ENCODE peak calls at places on chromosome 3, in four cellular contexts. I is T47D, S is HCT116, N is H1. H is an unnamed sample.

GRCh38 chr3:66396888-66397287 is 103.9 kb downstream of the LRIG1 start:
- DNase-seq in I (no peak), S (no peak), N (no peak), H (no peak)

GRCh38 chr3:123156276-123156995 is 45.3 kb upstream of the SEC22A start:
- DNase-seq in I (no peak), S (no peak), N (no peak), H (no peak)

GRCh38 chr3:4765212-4765611 is 214.0 kb upstream of the BHLHE40 start:
- DNase-seq in I (no peak), S (no peak), N (no peak), H (no peak)

GRCh38 chr3:6354653-6355052 is 506.3 kb upstream of the GRM7 start:
- DNase-seq in I (no peak), S (no peak), N (no peak), H (no peak)

GRCh38 chr3:178989821-178990220 is 81.8 kb downstream of the ZMAT3 start:
- DNase-seq in I (no peak), S (no peak), N (no peak), H (no peak)

GRCh38 chr3:25009665-25010064 is 418.4 kb upstream of the RARB start:
- DNase-seq in I (no peak), S (no peak), N (no peak), H (no peak)

GRCh38 chr3:170852307-170852706 is 17.7 kb downstream of the RPL22L1 start:
- DNase-seq in I (no peak), S (no peak), N (no peak), H (no peak)

GRCh38 chr3:172208586-172209332 is 169.4 kb downstream of the FNDC3B start:
- DNase-seq in I (no peak), S (no peak), N (peak; percentile 19), H (no peak)

GRCh38 chr3:189937302-189938255 is 183.1 kb downstream of the P3H2 start:
- DNase-seq in I (peak; percentile 80), S (peak; percentile 99), N (no peak), H (no peak)

GRCh38 chr3:46985588-46985987 is 6.1 kb downstream of the NBEAL2 start:
- DNase-seq in I (no peak), S (no peak), N (no peak), H (no peak)

GRCh38 chr3:125322166-125322565 is 53.0 kb downstream of the ZNF148 start:
- DNase-seq in I (no peak), S (no peak), N (no peak), H (no peak)

GRCh38 chr3:72953325-72953956 is 43.2 kb upstream of the PPP4R2 start:
- DNase-seq in I (no peak), S (no peak), N (no peak), H (no peak)

GRCh38 chr3:65607101-65607500 is 431.6 kb downstream of the MAGI1 start:
- DNase-seq in I (no peak), S (no peak), N (no peak), H (no peak)

GRCh38 chr3:98917608-98918007 is 16.1 kb upstream of the DCBLD2 start:
- DNase-seq in I (no peak), S (no peak), N (no peak), H (no peak)

GRCh38 chr3:133254716-133255115 is 145.1 kb upstream of the BFSP2 start:
- DNase-seq in I (no peak), S (no peak), N (no peak), H (no peak)

GRCh38 chr3:130699765-130700164 is 46.9 kb downstream of the PIK3R4 start:
- DNase-seq in I (peak; percentile 67), S (peak; percentile 10), N (no peak), H (no peak)

GRCh38 chr3:65914740-65915366 is 123.9 kb downstream of the MAGI1 start:
- DNase-seq in I (no peak), S (no peak), N (no peak), H (no peak)

GRCh38 chr3:161372321-161373260 is 1.3 kb upstream of the SPTSSB start:
- DNase-seq in I (peak; percentile 91), S (peak; percentile 18), N (no peak), H (no peak)

GRCh38 chr3:187737401-187738088 is 7.7 kb downstream of the BCL6 start:
- DNase-seq in I (no peak), S (no peak), N (no peak), H (no peak)

GRCh38 chr3:31250116-31250813 is 282.5 kb upstream of the STT3B start:
- DNase-seq in I (no peak), S (no peak), N (no peak), H (no peak)

GRCh38 chr3:31957106-31957505 is 24.0 kb downstream of the OSBPL10 start:
- DNase-seq in I (no peak), S (no peak), N (no peak), H (no peak)

GRCh38 chr3:196914866-196915265 is 27.5 kb downstream of the NCBP2 start:
- DNase-seq in I (no peak), S (no peak), N (no peak), H (no peak)

GRCh38 chr3:182486459-182486858 is 306.8 kb upstream of the ATP11B start:
- DNase-seq in I (no peak), S (no peak), N (no peak), H (no peak)

GRCh38 chr3:11953350-11953749 is 50.8 kb upstream of the SYN2 start:
- DNase-seq in I (no peak), S (no peak), N (no peak), H (no peak)

GRCh38 chr3:125318497-125318847 is 56.7 kb downstream of the ZNF148 start:
- DNase-seq in I (no peak), S (no peak), N (no peak), H (no peak)

GRCh38 chr3:78791745-78792144 is 976.1 kb downstream of the ROBO1 start:
- DNase-seq in I (no peak), S (no peak), N (no peak), H (no peak)

GRCh38 chr3:194130807-194131589 is 5.0 kb upstream of the HES1 start:
- DNase-seq in I (peak; percentile 96), S (no peak), N (no peak), H (peak; percentile 95)

GRCh38 chr3:127760361-127760760 is 62.0 kb downstream of the MGLL start:
- DNase-seq in I (no peak), S (no peak), N (no peak), H (no peak)

GRCh38 chr3:99678023-99678422 is 39.6 kb downstream of the COL8A1 start:
- DNase-seq in I (no peak), S (no peak), N (no peak), H (no peak)

GRCh38 chr3:35045106-35045505 is 594.2 kb upstream of the ARPP21 start:
- DNase-seq in I (no peak), S (no peak), N (no peak), H (no peak)

GRCh38 chr3:124701687-124702086 is 28.6 kb upstream of the UMPS start:
- DNase-seq in I (no peak), S (no peak), N (no peak), H (no peak)

GRCh38 chr3:46553154-46553553 is 12.9 kb downstream of the LRRC2 start:
- DNase-seq in I (no peak), S (no peak), N (no peak), H (no peak)

GRCh38 chr3:68855620-68856019 is 76.7 kb downstream of the TAFA4 start:
- DNase-seq in I (no peak), S (no peak), N (no peak), H (no peak)

GRCh38 chr3:14261229-14261628 is 82.6 kb downstream of the LSM3 start:
- DNase-seq in I (peak; percentile 88), S (peak; percentile 68), N (no peak), H (peak; percentile 16)

GRCh38 chr3:7737263-7737662 is 764.4 kb upstream of the LMCD1 start:
- DNase-seq in I (no peak), S (no peak), N (no peak), H (no peak)

GRCh38 chr3:13044496-13045244 is 28.6 kb downstream of the IQSEC1 start:
- DNase-seq in I (no peak), S (no peak), N (no peak), H (no peak)
- TF ChIP-seq JUND in I (no peak), S (no peak), N (no peak), H (no peak)

GRCh38 chr3:141929341-141929995 is 53.0 kb downstream of the ATP1B3 start:
- DNase-seq in I (no peak), S (no peak), N (no peak), H (no peak)

GRCh38 chr3:141933421-141934300 is 57.2 kb downstream of the ATP1B3 start:
- DNase-seq in I (no peak), S (no peak), N (no peak), H (no peak)

GRCh38 chr3:141930801-141931200 is 54.4 kb downstream of the ATP1B3 start:
- DNase-seq in I (no peak), S (no peak), N (no peak), H (no peak)

GRCh38 chr3:141926929-141927328 is 50.5 kb downstream of the ATP1B3 start:
- DNase-seq in I (no peak), S (no peak), N (no peak), H (no peak)

GRCh38 chr3:141928626-141929270 is 52.3 kb downstream of the ATP1B3 start:
- DNase-seq in I (no peak), S (no peak), N (no peak), H (no peak)
- TF ChIP-seq JUND in I (no peak), S (no peak), N (no peak), H (no peak)

GRCh38 chr3:23991236-23992050 is 46.4 kb downstream of the NR1D2 start:
- DNase-seq in I (no peak), S (no peak), N (no peak), H (no peak)

GRCh38 chr3:23992051-23992628 is 47.1 kb downstream of the NR1D2 start:
- DNase-seq in I (no peak), S (no peak), N (no peak), H (no peak)

GRCh38 chr3:23996058-23996457 is 51.0 kb downstream of the NR1D2 start:
- DNase-seq in I (no peak), S (no peak), N (no peak), H (no peak)

GRCh38 chr3:23993556-23994246 is 48.6 kb downstream of the NR1D2 start:
- DNase-seq in I (no peak), S (no peak), N (no peak), H (no peak)

DNA sequence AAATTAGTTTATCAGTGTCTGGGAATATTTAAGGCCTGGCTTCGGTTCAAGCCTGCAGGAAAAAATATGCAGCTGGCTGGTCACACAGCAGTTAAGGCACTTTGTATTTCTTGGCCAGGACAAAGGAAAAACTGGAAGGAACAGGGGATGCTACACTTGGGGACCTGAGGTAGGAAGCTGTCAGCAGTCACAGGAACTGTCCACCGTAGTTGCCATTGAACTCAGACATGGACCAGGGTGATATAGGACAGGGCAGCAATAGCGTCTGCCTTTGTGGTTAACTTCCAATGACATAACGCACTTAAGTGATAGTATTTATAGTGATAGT is 49.1 kb downstream of the NR1D2 start:
- DNase-seq in I (no peak), S (no peak), N (no peak), H (no peak)
- TF ChIP-seq JUND in I (no peak), S (no peak), N (no peak), H (no peak)

GRCh38 chr3:136293279-136293678 is 43.1 kb downstream of the PCCB start:
- DNase-seq in I (no peak), S (no peak), N (no peak), H (no peak)
- TF ChIP-seq JUND in I (no peak), S (no peak), N (no peak), H (no peak)

GRCh38 chr3:122003596-122003995 is 18.5 kb downstream of the ILDR1 start:
- DNase-seq in I (no peak), S (no peak), N (no peak), H (no peak)
- TF ChIP-seq JUND in I (no peak), S (no peak), N (no peak), H (no peak)

GRCh38 chr3:51718547-51719412 is 11.9 kb downstream of the GRM2 start:
- DNase-seq in I (peak; percentile 76), S (peak; percentile 68), N (peak; percentile 69), H (peak; percentile 23)
- TF ChIP-seq JUND in I (no peak), S (no peak), N (peak; percentile 19), H (no peak)

H was measured in GM12878.